ENCODE peak calls at places on chromosomes 12 and 14, in five cellular contexts. B, W, Z, D and E are unnamed samples. For H3K4me1, the result is how much of the 10 kb centered on the place peaks cover.

GRCh38 chr12:5499566-5500325 is 67.8 kb downstream of the NTF3 start:
- DNase-seq in D (no peak), W (no peak), B (no peak), Z (no peak), E (no peak)

GRCh38 chr12:23464241-23464812 is 485.1 kb downstream of the SOX5 start:
- DNase-seq in Z (peak), W (no peak), B (no peak), D (no peak), E (no peak)

GRCh38 chr12:97567619-97568110 is 105.1 kb downstream of the RMST start:
- DNase-seq in W (no peak), D (no peak), B (no peak), Z (no peak), E (no peak)

GRCh38 chr14:79573486-79573885 is 637.8 kb downstream of the DIO2 start:
- DNase-seq in Z (no peak), W (no peak), B (no peak), D (no peak), E (no peak)

GRCh38 chr12:14367097-14367661 is 1.7 kb downstream of the ATF7IP start:
- DNase-seq in D (no peak), B (no peak), W (no peak), Z (no peak), E (no peak)

GRCh38 chr14:79841433-79841832 is 369.9 kb downstream of the DIO2 start:
- DNase-seq in D (no peak), W (no peak), Z (no peak), B (no peak), E (no peak)

GRCh38 chr14:103551338-103551762 is 11.1 kb downstream of the BAG5 start:
- DNase-seq in B (no peak), D (peak), Z (no peak), W (no peak), E (no peak)

GRCh38 chr12:113068312-113068935 is 11.9 kb downstream of the DTX1 start:
- DNase-seq in B (no peak), W (no peak), D (no peak), Z (no peak), E (no peak)

GRCh38 chr14:58584383-58584782 is 53.4 kb upstream of the DACT1 start:
- DNase-seq in B (no peak), W (no peak), Z (no peak), D (no peak), E (no peak)

GRCh38 chr14:34926552-34926951 is 51.4 kb upstream of the BAZ1A start:
- DNase-seq in D (no peak), Z (no peak), B (no peak), W (no peak), E (no peak)

GRCh38 chr12:71371132-71371531 is 68.5 kb upstream of the LGR5 start:
- DNase-seq in B (no peak), D (no peak), W (no peak), Z (no peak), E (no peak)

GRCh38 chr12:120684523-120684932 is 2.4 kb upstream of the MLEC start:
- DNase-seq in B (no peak), D (no peak), W (no peak), Z (no peak), E (no peak)

GRCh38 chr12:30796508-30796780 is 41.7 kb upstream of the CAPRIN2 start:
- DNase-seq in Z (peak), W (no peak), B (no peak), D (no peak), E (no peak)

GRCh38 chr14:56181666-56182065 is 63.5 kb downstream of the PELI2 start:
- DNase-seq in W (peak), Z (no peak), D (no peak), B (no peak), E (no peak)

GRCh38 chr14:95601650-95602049 is 66.8 kb downstream of the GLRX5 start:
- DNase-seq in D (no peak), Z (no peak), B (no peak), W (no peak), E (no peak)

GRCh38 chr14:56905282-56905681 is 95.0 kb upstream of the OTX2 start:
- DNase-seq in D (no peak), W (no peak), Z (no peak), B (no peak), E (no peak)

GRCh38 chr12:12403264-12404248 is 46.7 kb downstream of the BORCS5 start:
- DNase-seq in Z (no peak), D (no peak), W (no peak), B (no peak), E (no peak)

GRCh38 chr14:72699852-72700257 is 194.0 kb downstream of the DPF3 start:
- DNase-seq in D (no peak), W (no peak), Z (no peak), B (no peak), E (peak)

GRCh38 chr12:59823535-59823934 is 227.7 kb downstream of the SLC16A7 start:
- DNase-seq in D (no peak), W (no peak), Z (no peak), B (no peak), E (no peak)

GRCh38 chr12:27585739-27586265 is 61.8 kb downstream of the PPFIBP1 start:
- DNase-seq in B (no peak), W (no peak), D (no peak), Z (no peak), E (no peak)

GRCh38 chr14:92534863-92535654 is 21.5 kb downstream of the RIN3 start:
- DNase-seq in B (peak), D (no peak), W (no peak), Z (no peak), E (no peak)

GRCh38 chr14:54462048-54462447 is 20.9 kb upstream of the CNIH1 start:
- DNase-seq in W (no peak), D (no peak), B (no peak), Z (no peak), E (no peak)

GRCh38 chr12:63976902-63977395 is 132.4 kb downstream of the SRGAP1 start:
- DNase-seq in B (no peak), D (no peak), W (no peak), Z (no peak), E (no peak)

GRCh38 chr12:89238593-89238992 is 113.7 kb downstream of the DUSP6 start:
- DNase-seq in D (peak), B (no peak), W (no peak), Z (no peak), E (no peak)

GRCh38 chr12:109109756-109110350 is 6.5 kb upstream of the ACACB start:
- DNase-seq in B (no peak), W (no peak), D (no peak), Z (no peak), E (no peak)

GRCh38 chr12:32893458-32893857 is 3.1 kb downstream of the PKP2 start:
- DNase-seq in D (no peak), B (no peak), Z (no peak), W (no peak), E (no peak)

GRCh38 chr14:101209594-101209993 is 306.1 kb upstream of the RTL1 start:
- DNase-seq in W (no peak), B (no peak), D (no peak), Z (no peak), E (no peak)

GRCh38 chr12:117863004-117863709 is 105.6 kb downstream of the KSR2 start:
- DNase-seq in D (no peak), Z (no peak), B (no peak), W (no peak), E (no peak)

GRCh38 chr12:123471374-123472068 is 13.6 kb downstream of the SNRNP35 start:
- DNase-seq in D (no peak), B (no peak), Z (no peak), W (no peak), E (no peak)

GRCh38 chr14:91223028-91223783 is 21.3 kb downstream of the GPR68 start:
- DNase-seq in B (no peak), W (no peak), D (no peak), Z (no peak), E (no peak)

GRCh38 chr12:22610148-22610547 is 14.8 kb upstream of the ETNK1 start:
- DNase-seq in D (no peak), B (no peak), W (no peak), Z (no peak), E (no peak)

GRCh38 chr12:129659927-129660326 is 243.9 kb downstream of the TMEM132D start:
- DNase-seq in B (no peak), Z (no peak), W (peak), D (no peak), E (no peak)

GRCh38 chr12:74984631-74985030 is 225.0 kb downstream of the KCNC2 start:
- DNase-seq in W (no peak), D (no peak), Z (no peak), B (no peak), E (no peak)

GRCh38 chr12:111775205-111776193 is 8.8 kb downstream of the ALDH2 start:
- DNase-seq in Z (peak), B (no peak), D (peak), W (peak), E (peak)

GRCh38 chr12:111769599-111769998 is 2.9 kb downstream of the ALDH2 start:
- DNase-seq in W (no peak), B (no peak), Z (peak), D (no peak), E (no peak)

GRCh38 chr12:111776836-111777344 is 10.2 kb downstream of the ALDH2 start:
- DNase-seq in B (no peak), Z (no peak), W (no peak), D (no peak), E (no peak)

GRCh38 chr12:111777345-111778045 is 10.8 kb downstream of the ALDH2 start:
- DNase-seq in Z (peak), D (no peak), W (peak), B (no peak), E (no peak)

DNA sequence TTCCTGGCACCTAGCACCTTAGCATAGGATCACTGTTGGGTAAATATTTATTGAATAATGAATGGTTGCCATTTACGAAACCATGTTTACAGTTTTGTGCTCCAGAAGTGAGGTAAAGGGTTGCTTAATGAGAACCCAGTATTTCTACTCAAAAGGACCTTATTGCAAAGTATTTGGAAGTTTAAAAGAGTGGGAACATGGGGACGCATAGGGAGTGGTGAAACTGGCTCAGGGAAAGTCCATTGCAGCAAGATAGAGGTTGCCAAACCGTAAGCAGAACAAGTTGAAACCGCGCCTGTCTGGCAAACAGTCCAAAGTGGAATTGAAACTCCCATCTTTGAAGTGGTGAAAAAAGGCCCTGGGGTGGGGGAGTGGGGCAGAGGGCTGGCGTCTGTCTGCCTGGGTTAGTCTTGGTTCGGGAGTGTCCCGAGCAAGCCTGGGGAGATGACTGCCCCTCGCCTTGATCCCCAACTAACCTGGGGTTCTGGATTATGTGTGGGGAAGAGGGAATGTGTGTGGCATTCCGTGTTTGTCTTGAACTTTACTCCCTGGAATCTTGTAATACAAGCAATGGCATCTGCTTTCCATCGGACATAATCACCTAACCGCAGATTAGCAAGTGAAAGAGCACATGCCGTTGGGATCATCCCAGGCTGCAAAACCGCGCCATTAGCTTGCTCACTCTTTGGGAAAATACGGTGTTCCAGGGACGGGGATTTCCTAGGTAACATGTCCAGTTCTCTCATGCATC is 7.2 kb downstream of the ALDH2 start:
- DNase-seq in B (no peak), W (peak), Z (peak), D (peak), E (peak)
- H3K4me3 ChIP-seq in B (no peak), W (no peak), Z (peak), D (peak), E (no peak)

GRCh38 chr12:68267892-68268396 is 14.5 kb upstream of the IL22 start:
- DNase-seq in B (no peak), W (no peak), Z (no peak), D (no peak), E (no peak)

GRCh38 chr12:68270358-68270757 is 17.0 kb upstream of the IL22 start:
- DNase-seq in B (no peak), Z (no peak), D (no peak), W (no peak), E (no peak)

GRCh38 chr12:68271346-68271745 is 17.9 kb upstream of the IL22 start:
- DNase-seq in B (no peak), Z (no peak), W (no peak), D (no peak), E (no peak)

GRCh38 chr12:68269727-68270126 is 16.3 kb upstream of the IL22 start:
- DNase-seq in Z (no peak), B (no peak), W (no peak), D (no peak), E (no peak)

GRCh38 chr12:68268971-68269370 is 15.6 kb upstream of the IL22 start:
- DNase-seq in D (no peak), W (no peak), Z (no peak), B (no peak), E (no peak)
- H3K4me1 ChIP-seq in D (under half), W (under half), Z (under half), B (under half), E (under half)

GRCh38 chr12:102696045-102696444 is 215.7 kb upstream of the IGF1 start:
- DNase-seq in W (no peak), D (no peak), Z (no peak), B (no peak), E (no peak)
- H3K27ac ChIP-seq in W (no peak), D (no peak), Z (no peak), B (no peak), E (no peak)

GRCh38 chr12:86710110-86710509 is 453.9 kb upstream of the MGAT4C start:
- DNase-seq in Z (no peak), B (no peak), D (no peak), W (no peak), E (no peak)

GRCh38 chr12:86711716-86712115 is 455.5 kb upstream of the MGAT4C start:
- DNase-seq in D (no peak), Z (no peak), B (no peak), W (no peak), E (no peak)

GRCh38 chr12:86712425-86712843 is 456.2 kb upstream of the MGAT4C start:
- DNase-seq in Z (no peak), B (no peak), W (no peak), D (no peak), E (no peak)

GRCh38 chr12:86713121-86713520 is 456.9 kb upstream of the MGAT4C start:
- DNase-seq in Z (no peak), B (no peak), W (no peak), D (no peak), E (no peak)
- H3K4me3 ChIP-seq in Z (no peak), B (no peak), W (no peak), D (no peak), E (no peak)